ENCODE peak calls at places on chromosomes 16 and 17, in five cellular contexts. B is effector CD8-positive, alpha-beta T cell; Q is ACHN; V is kidney glomerular epithelial cell; E is KG1. M is an unnamed sample.

GRCh38 chr17:82201498-82201910 is 11.1 kb downstream of the CCDC57 start:
- DNase-seq in B (no peak), Q (no peak), V (no peak), E (no peak), M (no peak)

GRCh38 chr17:73705594-73705993 is 61.3 kb upstream of the SDK2 start:
- DNase-seq in B (no peak), Q (peak; percentile 32), V (no peak), E (no peak), M (no peak)

GRCh38 chr17:17886747-17887146 is 50.0 kb upstream of the SREBF1 start:
- DNase-seq in B (no peak), Q (no peak), V (no peak), E (no peak), M (no peak)

GRCh38 chr16:57616871-57617270 is 11.6 kb upstream of the ADGRG1 start:
- DNase-seq in B (no peak), Q (no peak), V (no peak), E (no peak), M (no peak)

GRCh38 chr16:85608515-85608885 is 4.6 kb upstream of the GSE1 start:
- DNase-seq in B (no peak), Q (no peak), V (no peak), E (no peak), M (no peak)

GRCh38 chr17:50203589-50204345 is 2.3 kb upstream of the COL1A1 start:
- DNase-seq in B (no peak), Q (no peak), V (no peak), E (no peak), M (no peak)

GRCh38 chr17:63819585-63820537 is 7.4 kb upstream of the PSMC5 start:
- DNase-seq in B (no peak), Q (no peak), V (no peak), E (no peak), M (peak; percentile 36)

GRCh38 chr17:27259356-27259755 is 34.6 kb upstream of the WSB1 start:
- DNase-seq in B (no peak), Q (no peak), V (no peak), E (no peak), M (no peak)

GRCh38 chr16:85524630-85525463 is 88.3 kb upstream of the GSE1 start:
- DNase-seq in B (no peak), Q (no peak), V (no peak), E (no peak), M (no peak)

GRCh38 chr17:73365934-73366623 is 54.3 kb upstream of the CDC42EP4 start:
- DNase-seq in B (no peak), Q (no peak), V (no peak), E (no peak), M (peak; percentile 37)

GRCh38 chr16:48605518-48606110 is 4.4 kb downstream of the N4BP1 start:
- DNase-seq in B (no peak), Q (no peak), V (no peak), E (no peak), M (no peak)

GRCh38 chr16:72501739-72502653 is 330.0 kb upstream of the PMFBP1 start:
- DNase-seq in B (peak; percentile 8), Q (peak; percentile 80), V (peak; percentile 63), E (peak; percentile 1), M (peak; percentile 87)

GRCh38 chr17:79802736-79803420 is 6.0 kb upstream of the CBX8 start:
- DNase-seq in B (no peak), Q (no peak), V (no peak), E (no peak), M (no peak)

M was measured in dermis blood vessel endothelial cell.